ENCODE peak calls at places on chromosomes 7 and 10, in eight cellular contexts. One of them, this sample, is unnamed.

GRCh38 chr7:55774327-55775050 is 88.1 kb downstream of the SEPTIN14 start:
- DNase-seq in NCI-H69: peak
- DNase-seq in choroid plexus epithelial cell: peak
- DNase-seq in smooth muscle cell of the brain vasculature: no peak
- DNase-seq in stimulated activated CD4-positive, alpha-beta T cell treated with anti-CD3 and anti-CD28 coated beads, Interleukin-4, amount 100 ng/mL, for 1 hour: no peak
- DNase-seq in hepatocyte: no peak
- DNase-seq in CD8-positive, alpha-beta T cell: no peak
- DNase-seq in upper lobe of right lung: no peak
- DNase-seq in this sample: no peak

GRCh38 chr10:30736685-30737232 is 107.2 kb upstream of the LYZL2 start:
- DNase-seq in NCI-H69: no peak
- DNase-seq in choroid plexus epithelial cell: peak
- DNase-seq in smooth muscle cell of the brain vasculature: peak
- DNase-seq in stimulated activated CD4-positive, alpha-beta T cell treated with anti-CD3 and anti-CD28 coated beads, Interleukin-4, amount 100 ng/mL, for 1 hour: no peak
- DNase-seq in hepatocyte: peak
- DNase-seq in CD8-positive, alpha-beta T cell: no peak
- DNase-seq in upper lobe of right lung: no peak
- DNase-seq in this sample: no peak

GRCh38 chr10:118057351-118057750 is 10.6 kb upstream of the RAB11FIP2 start:
- DNase-seq in NCI-H69: peak
- DNase-seq in choroid plexus epithelial cell: no peak
- DNase-seq in smooth muscle cell of the brain vasculature: no peak
- DNase-seq in stimulated activated CD4-positive, alpha-beta T cell treated with anti-CD3 and anti-CD28 coated beads, Interleukin-4, amount 100 ng/mL, for 1 hour: no peak
- DNase-seq in hepatocyte: no peak
- DNase-seq in CD8-positive, alpha-beta T cell: no peak
- DNase-seq in upper lobe of right lung: no peak
- DNase-seq in this sample: no peak

GRCh38 chr10:2893991-2894390 is 173.4 kb upstream of the PFKP start:
- DNase-seq in NCI-H69: no peak
- DNase-seq in choroid plexus epithelial cell: no peak
- DNase-seq in smooth muscle cell of the brain vasculature: no peak
- DNase-seq in stimulated activated CD4-positive, alpha-beta T cell treated with anti-CD3 and anti-CD28 coated beads, Interleukin-4, amount 100 ng/mL, for 1 hour: no peak
- DNase-seq in hepatocyte: no peak
- DNase-seq in CD8-positive, alpha-beta T cell: no peak
- DNase-seq in upper lobe of right lung: no peak
- DNase-seq in this sample: no peak

GRCh38 chr10:87763086-87763861 is 54.8 kb downstream of the ATAD1 start:
- DNase-seq in NCI-H69: no peak
- DNase-seq in choroid plexus epithelial cell: no peak
- DNase-seq in smooth muscle cell of the brain vasculature: no peak
- DNase-seq in stimulated activated CD4-positive, alpha-beta T cell treated with anti-CD3 and anti-CD28 coated beads, Interleukin-4, amount 100 ng/mL, for 1 hour: no peak
- DNase-seq in hepatocyte: no peak
- DNase-seq in CD8-positive, alpha-beta T cell: no peak
- DNase-seq in upper lobe of right lung: no peak
- DNase-seq in this sample: no peak

GRCh38 chr7:42478717-42479116 is 241.7 kb upstream of the GLI3 start:
- DNase-seq in NCI-H69: no peak
- DNase-seq in choroid plexus epithelial cell: no peak
- DNase-seq in smooth muscle cell of the brain vasculature: no peak
- DNase-seq in stimulated activated CD4-positive, alpha-beta T cell treated with anti-CD3 and anti-CD28 coated beads, Interleukin-4, amount 100 ng/mL, for 1 hour: no peak
- DNase-seq in hepatocyte: no peak
- DNase-seq in CD8-positive, alpha-beta T cell: no peak
- DNase-seq in upper lobe of right lung: no peak
- DNase-seq in this sample: no peak

GRCh38 chr10:50622497-50623298 is 1.1 kb downstream of the SGMS1 start:
- DNase-seq in NCI-H69: peak
- DNase-seq in choroid plexus epithelial cell: peak
- DNase-seq in smooth muscle cell of the brain vasculature: no peak
- DNase-seq in stimulated activated CD4-positive, alpha-beta T cell treated with anti-CD3 and anti-CD28 coated beads, Interleukin-4, amount 100 ng/mL, for 1 hour: peak
- DNase-seq in hepatocyte: peak
- DNase-seq in CD8-positive, alpha-beta T cell: peak
- DNase-seq in upper lobe of right lung: peak
- DNase-seq in this sample: peak

GRCh38 chr7:158821173-158822021 is 7.9 kb downstream of the ESYT2 start:
- DNase-seq in NCI-H69: peak
- DNase-seq in choroid plexus epithelial cell: peak
- DNase-seq in smooth muscle cell of the brain vasculature: no peak
- DNase-seq in stimulated activated CD4-positive, alpha-beta T cell treated with anti-CD3 and anti-CD28 coated beads, Interleukin-4, amount 100 ng/mL, for 1 hour: no peak
- DNase-seq in hepatocyte: peak
- DNase-seq in CD8-positive, alpha-beta T cell: peak
- DNase-seq in upper lobe of right lung: no peak
- DNase-seq in this sample: peak

GRCh38 chr7:26073041-26073440 is 79.0 kb upstream of the NFE2L3 start:
- DNase-seq in NCI-H69: no peak
- DNase-seq in choroid plexus epithelial cell: no peak
- DNase-seq in smooth muscle cell of the brain vasculature: no peak
- DNase-seq in stimulated activated CD4-positive, alpha-beta T cell treated with anti-CD3 and anti-CD28 coated beads, Interleukin-4, amount 100 ng/mL, for 1 hour: no peak
- DNase-seq in hepatocyte: no peak
- DNase-seq in CD8-positive, alpha-beta T cell: no peak
- DNase-seq in upper lobe of right lung: no peak
- DNase-seq in this sample: no peak

GRCh38 chr7:112481833-112482669 is 1.3 kb downstream of the LSMEM1 start:
- DNase-seq in NCI-H69: no peak
- DNase-seq in choroid plexus epithelial cell: peak
- DNase-seq in smooth muscle cell of the brain vasculature: peak
- DNase-seq in stimulated activated CD4-positive, alpha-beta T cell treated with anti-CD3 and anti-CD28 coated beads, Interleukin-4, amount 100 ng/mL, for 1 hour: no peak
- DNase-seq in hepatocyte: peak
- DNase-seq in CD8-positive, alpha-beta T cell: no peak
- DNase-seq in upper lobe of right lung: no peak
- DNase-seq in this sample: peak

GRCh38 chr10:50526185-50526584 is 97.6 kb downstream of the SGMS1 start:
- DNase-seq in NCI-H69: no peak
- DNase-seq in choroid plexus epithelial cell: no peak
- DNase-seq in smooth muscle cell of the brain vasculature: no peak
- DNase-seq in stimulated activated CD4-positive, alpha-beta T cell treated with anti-CD3 and anti-CD28 coated beads, Interleukin-4, amount 100 ng/mL, for 1 hour: no peak
- DNase-seq in hepatocyte: no peak
- DNase-seq in CD8-positive, alpha-beta T cell: no peak
- DNase-seq in upper lobe of right lung: no peak
- DNase-seq in this sample: no peak

GRCh38 chr7:51949726-51950644 is 633.4 kb upstream of the COBL start:
- DNase-seq in NCI-H69: peak
- DNase-seq in choroid plexus epithelial cell: no peak
- DNase-seq in smooth muscle cell of the brain vasculature: no peak
- DNase-seq in stimulated activated CD4-positive, alpha-beta T cell treated with anti-CD3 and anti-CD28 coated beads, Interleukin-4, amount 100 ng/mL, for 1 hour: no peak
- DNase-seq in hepatocyte: no peak
- DNase-seq in CD8-positive, alpha-beta T cell: no peak
- DNase-seq in upper lobe of right lung: no peak
- DNase-seq in this sample: no peak